ENCODE peak calls at places on chromosomes 7 and 10, in nine cellular contexts. W is mucosa of descending colon; R is PC-3; H is right lobe of liver; Y is colonic mucosa; L is fibroblast of lung; O is HCT116; I is CD8-positive, alpha-beta T cell; E is breast epithelium. S is an unnamed sample. For H3K9me3, the result is how much of the 10 kb centered on the place peaks cover.

GRCh38 chr7:48528689-48529088 is 357.4 kb downstream of the ABCA13 start:
- DNase-seq in W (no peak), R (no peak), H (no peak), Y (no peak), L (no peak), O (no peak), I (no peak), E (no peak), S (no peak)

GRCh38 chr10:58457761-58458616 is 54.7 kb upstream of the BICC1 start:
- DNase-seq in W (no peak), R (no peak), H (no peak), Y (peak), L (peak), O (no peak), I (no peak), E (no peak), S (no peak)

GRCh38 chr7:4134204-4134603 is 547.9 kb upstream of the FOXK1 start:
- DNase-seq in W (no peak), R (no peak), H (peak), Y (no peak), L (no peak), O (no peak), I (no peak), E (no peak), S (no peak)

GRCh38 chr10:7797582-7797981 is 9.6 kb downstream of the ATP5F1C start:
- DNase-seq in W (no peak), R (peak), H (no peak), Y (no peak), L (peak), O (peak), I (no peak), E (no peak), S (no peak)

GRCh38 chr10:59905735-59906416 is 480 bp downstream of the CCDC6 start:
- DNase-seq in W (peak), R (no peak), H (peak), Y (no peak), L (no peak), O (no peak), I (no peak), E (no peak), S (no peak)

GRCh38 chr10:28219241-28219640 is 83.6 kb downstream of the MPP7 start:
- DNase-seq in W (no peak), R (peak), H (no peak), Y (no peak), L (peak), O (no peak), I (no peak), E (no peak), S (no peak)

GRCh38 chr7:105885386-105886111 is 9.2 kb upstream of the ATXN7L1 start:
- DNase-seq in W (no peak), R (no peak), H (no peak), Y (no peak), L (peak), O (no peak), I (no peak), E (no peak), S (no peak)

GRCh38 chr10:28801869-28802268 is 124.5 kb downstream of the BAMBI start:
- DNase-seq in W (no peak), R (peak), H (no peak), Y (no peak), L (no peak), O (no peak), I (no peak), E (no peak), S (no peak)

GRCh38 chr7:74289660-74290589 is 718 bp downstream of the CLIP2 start:
- DNase-seq in W (peak), R (peak), H (no peak), Y (peak), L (no peak), O (no peak), I (peak), E (no peak), S (no peak)

GRCh38 chr7:151181011-151181431 is 6.0 kb downstream of the ASB10 start:
- DNase-seq in W (no peak), R (no peak), H (no peak), Y (no peak), L (no peak), O (no peak), I (no peak), E (no peak), S (no peak)

GRCh38 chr7:139936760-139937310 is 107.8 kb downstream of the TBXAS1 start:
- DNase-seq in W (no peak), R (peak), H (no peak), Y (no peak), L (peak), O (no peak), I (no peak), E (no peak), S (no peak)

GRCh38 chr10:51852297-51852696 is 152.9 kb upstream of the CSTF2T start:
- DNase-seq in W (no peak), R (no peak), H (no peak), Y (no peak), L (no peak), O (no peak), I (no peak), E (no peak), S (no peak)

GRCh38 chr10:67477868-67478267 is 218.1 kb downstream of the CTNNA3 start:
- DNase-seq in W (no peak), R (no peak), H (no peak), Y (no peak), L (no peak), O (no peak), I (no peak), E (no peak), S (no peak)

GRCh38 chr7:77580762-77581350 is 43.8 kb downstream of the PTPN12 start:
- DNase-seq in W (no peak), R (no peak), H (no peak), Y (no peak), L (peak), O (no peak), I (no peak), E (no peak), S (no peak)

GRCh38 chr7:17099083-17099973 is 199.1 kb upstream of the AHR start:
- DNase-seq in W (peak), R (peak), H (peak), Y (peak), L (peak), O (peak), I (no peak), E (peak), S (no peak)

GRCh38 chr7:29906200-29907022 is 83.2 kb downstream of the SCRN1 start:
- DNase-seq in W (no peak), R (no peak), H (no peak), Y (no peak), L (no peak), O (no peak), I (no peak), E (no peak), S (no peak)

GRCh38 chr7:145168879-145169278 is 333.0 kb upstream of the TPK1 start:
- DNase-seq in W (no peak), R (no peak), H (no peak), Y (no peak), L (no peak), O (no peak), I (no peak), E (no peak), S (no peak)

GRCh38 chr10:89710748-89711147 is 9.4 kb downstream of the KIF20B start:
- DNase-seq in W (no peak), R (peak), H (no peak), Y (no peak), L (peak), O (no peak), I (no peak), E (no peak), S (no peak)

GRCh38 chr10:78405781-78406180 is 372.1 kb downstream of the RPS24 start:
- DNase-seq in W (no peak), R (no peak), H (no peak), Y (no peak), L (no peak), O (no peak), I (no peak), E (no peak), S (peak)

GRCh38 chr10:120428754-120429153 is 28.3 kb upstream of the PLPP4 start:
- DNase-seq in W (no peak), R (no peak), H (no peak), Y (no peak), L (peak), O (no peak), I (no peak), E (no peak), S (no peak)

GRCh38 chr10:92727550-92727949 is 37.8 kb downstream of the HHEX start:
- DNase-seq in W (no peak), R (no peak), H (no peak), Y (no peak), L (no peak), O (no peak), I (no peak), E (no peak), S (no peak)

GRCh38 chr7:66256281-66256680 is 51.1 kb downstream of the TPST1 start:
- DNase-seq in W (no peak), R (no peak), H (no peak), Y (no peak), L (no peak), O (no peak), I (no peak), E (no peak), S (no peak)

GRCh38 chr7:112933598-112933997 is 143.4 kb upstream of the TMEM168 start:
- DNase-seq in W (no peak), R (no peak), H (no peak), Y (no peak), L (no peak), O (no peak), I (no peak), E (no peak), S (no peak)

GRCh38 chr10:129525408-129525807 is 58.4 kb downstream of the MGMT start:
- DNase-seq in W (no peak), R (no peak), H (no peak), Y (no peak), L (peak), O (no peak), I (no peak), E (no peak), S (no peak)

GRCh38 chr7:74293577-74293908 is 4.3 kb downstream of the CLIP2 start:
- DNase-seq in W (no peak), R (no peak), H (no peak), Y (no peak), L (no peak), O (no peak), I (no peak), E (no peak), S (no peak)

GRCh38 chr10:113027574-113028392 is 77.7 kb downstream of the TCF7L2 start:
- DNase-seq in W (no peak), R (no peak), H (no peak), Y (no peak), L (peak), O (no peak), I (no peak), E (no peak), S (no peak)

GRCh38 chr7:35253182-35253679 is 669 bp downstream of the TBX20 start:
- DNase-seq in W (no peak), R (no peak), H (no peak), Y (no peak), L (no peak), O (no peak), I (no peak), E (no peak), S (no peak)

GRCh38 chr10:50250058-50250854 is 1.1 kb downstream of the ASAH2 start:
- DNase-seq in W (no peak), R (no peak), H (no peak), Y (no peak), L (no peak), O (no peak), I (no peak), E (no peak), S (no peak)

GRCh38 chr7:135777626-135778398 is 29.2 kb upstream of the FAM180A start:
- DNase-seq in W (no peak), R (peak), H (no peak), Y (no peak), L (no peak), O (no peak), I (no peak), E (no peak), S (no peak)

GRCh38 chr7:156832195-156832877 is 60.6 kb downstream of the LMBR1 start:
- DNase-seq in W (no peak), R (no peak), H (no peak), Y (no peak), L (no peak), O (no peak), I (no peak), E (no peak), S (no peak)

GRCh38 chr10:22230331-22230833 is 12.6 kb upstream of the EBLN1 start:
- DNase-seq in W (no peak), R (peak), H (no peak), Y (peak), L (peak), O (peak), I (peak), E (no peak), S (no peak)

GRCh38 chr7:8922726-8923125 is 489.3 kb downstream of the NXPH1 start:
- DNase-seq in W (no peak), R (no peak), H (no peak), Y (no peak), L (no peak), O (no peak), I (no peak), E (no peak), S (no peak)

GRCh38 chr10:28241766-28242399 is 61.0 kb downstream of the MPP7 start:
- DNase-seq in W (no peak), R (peak), H (no peak), Y (no peak), L (peak), O (peak), I (peak), E (no peak), S (no peak)

GRCh38 chr10:26468691-26469090 is 30.6 kb downstream of the APBB1IP start:
- DNase-seq in W (no peak), R (no peak), H (no peak), Y (no peak), L (no peak), O (no peak), I (peak), E (no peak), S (no peak)

GRCh38 chr10:29160110-29160669 is 128.7 kb upstream of the LYZL1 start:
- DNase-seq in W (no peak), R (peak), H (no peak), Y (no peak), L (peak), O (peak), I (no peak), E (no peak), S (no peak)

GRCh38 chr10:80526742-80527141 is 11.0 kb upstream of the SH2D4B start:
- DNase-seq in W (no peak), R (no peak), H (no peak), Y (no peak), L (no peak), O (no peak), I (no peak), E (no peak), S (no peak)

GRCh38 chr10:10804998-10805737 is 212.5 kb upstream of the CELF2 start:
- DNase-seq in W (no peak), R (peak), H (no peak), Y (peak), L (peak), O (no peak), I (no peak), E (no peak), S (no peak)

GRCh38 chr10:102376901-102377300 is 18.6 kb upstream of the NFKB2 start:
- DNase-seq in W (no peak), R (no peak), H (no peak), Y (no peak), L (no peak), O (no peak), I (no peak), E (no peak), S (no peak)

GRCh38 chr10:97713351-97713827 is at the start of gene MARVELD1:
- DNase-seq in W (peak), R (peak), H (peak), Y (peak), L (peak), O (no peak), I (no peak), E (peak), S (no peak)

DNA sequence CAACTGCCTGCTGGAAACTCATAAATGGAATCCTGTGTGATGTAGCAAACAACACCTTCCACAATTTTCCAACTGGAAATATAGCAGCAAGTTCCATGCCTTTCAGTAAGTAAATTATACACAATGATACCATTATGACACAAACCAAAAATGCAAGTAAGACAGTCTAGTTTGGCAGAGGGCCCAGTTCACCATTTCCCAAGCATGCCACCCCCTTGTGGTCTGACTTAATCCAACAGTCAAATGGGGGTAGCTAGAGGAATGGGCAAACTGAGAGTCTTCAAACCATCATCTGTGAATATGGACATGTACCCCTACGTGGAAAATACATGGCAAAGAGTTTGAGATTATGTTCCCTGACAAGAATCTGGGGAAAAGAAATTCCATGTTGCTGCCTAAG is 137.6 kb upstream of the VWC2 start:
- DNase-seq in W (no peak), R (peak), H (no peak), Y (no peak), L (no peak), O (no peak), I (no peak), E (no peak), S (no peak)
- TF ChIP-seq CTCF in W (no peak), R (peak), H (no peak), Y (no peak), L (no peak), O (no peak), I (no peak), E (no peak), S (no peak)

GRCh38 chr10:43482319-43483078 is 45.6 kb downstream of the ZNF487 start:
- DNase-seq in W (no peak), R (no peak), H (no peak), Y (no peak), L (no peak), O (no peak), I (no peak), E (no peak), S (no peak)
- H3K9me3 ChIP-seq in W (half or more), R (under half), H (under half), Y (under half), L (under half), O (under half), I (under half), E (half or more), S (under half)

GRCh38 chr10:85444868-85445267 is 921.7 kb downstream of the GRID1 start:
- DNase-seq in W (no peak), R (no peak), H (no peak), Y (no peak), L (no peak), O (no peak), I (no peak), E (no peak), S (no peak)
- H3K4me3 ChIP-seq in W (no peak), R (no peak), H (no peak), Y (no peak), L (no peak), O (no peak), I (no peak), E (no peak), S (no peak)

DNA sequence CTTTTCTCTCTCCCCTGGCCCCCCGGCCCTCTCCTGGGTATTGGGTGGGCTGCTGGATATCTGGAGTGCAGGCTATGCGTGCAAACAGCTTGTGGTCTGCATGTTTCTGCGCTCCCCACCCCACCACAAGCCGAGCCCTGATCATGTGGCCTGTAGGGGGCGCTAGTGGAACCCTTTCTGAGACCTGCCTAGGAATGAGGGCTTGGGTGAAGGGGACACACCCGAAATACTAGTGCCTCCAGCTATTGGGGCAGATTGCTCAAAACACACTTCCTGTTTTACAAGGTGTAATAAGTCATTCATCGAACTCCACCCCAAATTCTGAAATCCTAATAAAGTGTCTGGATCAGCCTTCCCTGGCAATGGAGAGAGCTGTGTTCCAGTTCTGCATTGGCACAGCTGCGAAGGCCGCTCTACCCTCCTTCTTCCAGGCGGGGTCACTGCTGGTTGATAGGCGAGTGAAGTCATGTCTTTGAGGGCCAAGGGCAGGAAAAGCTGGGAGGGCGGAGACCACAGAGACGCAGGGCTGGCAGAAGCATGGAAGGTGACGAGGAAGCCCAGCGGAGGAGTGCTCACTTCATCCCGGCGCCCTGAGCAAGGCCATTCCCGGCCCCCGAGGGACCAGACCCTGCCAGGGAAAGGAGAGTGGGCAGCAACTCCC is 19.8 kb upstream of the PRRT4 start:
- DNase-seq in W (no peak), R (peak), H (no peak), Y (peak), L (no peak), O (peak), I (no peak), E (no peak), S (no peak)
- TF ChIP-seq CTCF in W (no peak), R (peak), H (peak), Y (peak), L (peak), O (peak), I (peak), E (no peak), S (no peak)

GRCh38 chr7:57305192-57305748 is 144.7 kb upstream of the ZNF716 start:
- DNase-seq in W (no peak), R (no peak), H (no peak), Y (no peak), L (no peak), O (no peak), I (no peak), E (no peak), S (no peak)

GRCh38 chr7:57300747-57301146 is 149.2 kb upstream of the ZNF716 start:
- DNase-seq in W (no peak), R (no peak), H (no peak), Y (no peak), L (no peak), O (no peak), I (no peak), E (no peak), S (no peak)
- H3K9me3 ChIP-seq in W (half or more), R (under half), H (under half), Y (under half), L (under half), O (under half), I (under half), E (under half), S (under half)

GRCh38 chr7:12256025-12256570 is 45.0 kb downstream of the TMEM106B start:
- DNase-seq in W (no peak), R (peak), H (no peak), Y (no peak), L (peak), O (no peak), I (no peak), E (no peak), S (no peak)

GRCh38 chr7:12258074-12258473 is 47.0 kb downstream of the TMEM106B start:
- DNase-seq in W (no peak), R (no peak), H (no peak), Y (no peak), L (no peak), O (no peak), I (no peak), E (no peak), S (no peak)

GRCh38 chr7:12257582-12257981 is 46.5 kb downstream of the TMEM106B start:
- DNase-seq in W (no peak), R (peak), H (no peak), Y (no peak), L (peak), O (no peak), I (no peak), E (no peak), S (no peak)
- H3K4me3 ChIP-seq in W (no peak), R (no peak), H (peak), Y (no peak), L (no peak), O (no peak), I (peak), E (peak), S (no peak)